ENCODE peak calls at places on chromosomes 1 and 21, in nine cellular contexts. Z is AG04450; R is fibroblast of pulmonary artery; T is mammary epithelial cell; W is pancreas; X is neural crest cell; D is CD4-positive, alpha-beta T cell; E is omental fat pad; Q is K562. C is an unnamed sample.

GRCh38 chr1:245984390-245985155 is 522.5 kb downstream of the SMYD3 start:
- DNase-seq in Q (no peak), T (no peak), R (no peak), W (no peak), X (no peak), Z (no peak), D (no peak), E (no peak), C (no peak)

GRCh38 chr1:232629250-232630046 is 485 bp downstream of the SIPA1L2 start:
- DNase-seq in T (peak; percentile 32), Q (no peak), Z (no peak), D (peak; percentile 5), E (no peak), R (peak; percentile 9), W (peak; percentile 25), X (peak; percentile 32), C (no peak)

GRCh38 chr1:50894340-50894739 is 65.7 kb downstream of the FAF1 start:
- DNase-seq in R (no peak), Q (peak; percentile 4), T (no peak), D (no peak), X (no peak), E (no peak), Z (no peak), W (no peak), C (no peak)

GRCh38 chr21:37675202-37675801 is 241.0 kb downstream of the KCNJ6 start:
- DNase-seq in Q (peak; percentile 80), X (peak; percentile 78), W (peak; percentile 64), R (peak; percentile 59), T (no peak), Z (no peak), D (peak; percentile 41), E (no peak), C (peak; percentile 37)

GRCh38 chr21:41923641-41924342 is 30.0 kb downstream of the C2CD2 start:
- DNase-seq in E (no peak), Q (no peak), X (no peak), W (no peak), T (no peak), Z (no peak), D (no peak), R (peak; percentile 37), C (no peak)

GRCh38 chr1:118147542-118147941 is 37.5 kb downstream of the SPAG17 start:
- DNase-seq in R (peak; percentile 63), D (no peak), Q (no peak), E (no peak), X (no peak), T (peak; percentile 82), W (no peak), Z (peak; percentile 66), C (no peak)

GRCh38 chr1:151867785-151868403 is 14.4 kb upstream of the THEM5 start:
- DNase-seq in R (peak; percentile 94), Z (no peak), E (no peak), X (no peak), D (no peak), T (peak; percentile 83), W (no peak), Q (no peak), C (no peak)

GRCh38 chr1:102970496-102971078 is 137.7 kb downstream of the COL11A1 start:
- DNase-seq in D (no peak), Q (peak; percentile 9), T (peak; percentile 37), W (no peak), Z (peak; percentile 39), X (peak; percentile 7), R (peak; percentile 86), E (no peak), C (no peak)

GRCh38 chr1:208265525-208265924 is 21.3 kb upstream of the PLXNA2 start:
- DNase-seq in X (no peak), R (no peak), D (no peak), Q (no peak), W (no peak), Z (no peak), T (no peak), E (no peak), C (no peak)

GRCh38 chr1:46822248-46822826 is 23.5 kb downstream of the CYP4B1 start:
- DNase-seq in D (no peak), X (no peak), E (no peak), T (no peak), W (no peak), Q (no peak), Z (no peak), R (no peak), C (no peak)

GRCh38 chr1:9229549-9229948 is 5.0 kb upstream of the H6PD start:
- DNase-seq in D (no peak), Q (no peak), W (no peak), X (no peak), R (no peak), E (no peak), T (no peak), Z (no peak), C (no peak)

DNA sequence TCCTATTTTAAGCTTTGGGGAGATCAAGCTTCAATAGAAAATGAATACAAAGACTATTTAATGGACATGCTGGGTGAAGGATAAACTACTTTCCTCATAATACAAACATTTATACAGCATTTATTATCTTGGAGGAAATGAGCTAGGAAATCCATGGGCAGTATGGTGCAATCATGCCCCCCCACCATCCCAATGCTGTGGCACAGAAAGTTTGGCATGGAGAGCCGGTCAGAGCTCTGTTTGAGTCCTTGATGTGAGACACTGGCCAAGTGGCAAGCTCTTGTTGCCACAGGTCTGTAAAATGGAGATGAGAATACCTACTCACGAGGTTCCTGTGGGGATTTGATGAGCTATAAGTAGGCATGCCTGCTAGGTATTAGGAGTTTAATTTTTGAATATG is 120.6 kb downstream of the MAB21L3 start:
- DNase-seq in D (no peak), X (no peak), Q (no peak), R (no peak), W (no peak), T (no peak), Z (no peak), E (no peak), C (no peak)
- TF ChIP-seq CTCF in D (no peak), X (no peak), Q (no peak), R (no peak), W (no peak), T (no peak), Z (no peak), E (no peak), C (no peak)

GRCh38 chr1:44521378-44522080 is 116.5 kb downstream of the RNF220 start:
- DNase-seq in D (no peak), X (no peak), R (no peak), Z (no peak), T (no peak), E (no peak), Q (peak; percentile 71), W (no peak), C (no peak)

GRCh38 chr1:44523747-44524146 is 118.7 kb downstream of the RNF220 start:
- DNase-seq in Q (no peak), R (no peak), Z (no peak), E (no peak), T (no peak), X (no peak), D (no peak), W (no peak), C (no peak)

GRCh38 chr1:44526295-44527073 is 121.4 kb downstream of the RNF220 start:
- DNase-seq in D (no peak), E (no peak), X (no peak), Q (peak; percentile 57), R (no peak), W (no peak), T (no peak), Z (no peak), C (no peak)

GRCh38 chr1:44524180-44524579 is 119.1 kb downstream of the RNF220 start:
- DNase-seq in W (no peak), D (no peak), T (no peak), R (no peak), X (peak; percentile 34), Z (no peak), E (no peak), Q (no peak), C (no peak)

DNA sequence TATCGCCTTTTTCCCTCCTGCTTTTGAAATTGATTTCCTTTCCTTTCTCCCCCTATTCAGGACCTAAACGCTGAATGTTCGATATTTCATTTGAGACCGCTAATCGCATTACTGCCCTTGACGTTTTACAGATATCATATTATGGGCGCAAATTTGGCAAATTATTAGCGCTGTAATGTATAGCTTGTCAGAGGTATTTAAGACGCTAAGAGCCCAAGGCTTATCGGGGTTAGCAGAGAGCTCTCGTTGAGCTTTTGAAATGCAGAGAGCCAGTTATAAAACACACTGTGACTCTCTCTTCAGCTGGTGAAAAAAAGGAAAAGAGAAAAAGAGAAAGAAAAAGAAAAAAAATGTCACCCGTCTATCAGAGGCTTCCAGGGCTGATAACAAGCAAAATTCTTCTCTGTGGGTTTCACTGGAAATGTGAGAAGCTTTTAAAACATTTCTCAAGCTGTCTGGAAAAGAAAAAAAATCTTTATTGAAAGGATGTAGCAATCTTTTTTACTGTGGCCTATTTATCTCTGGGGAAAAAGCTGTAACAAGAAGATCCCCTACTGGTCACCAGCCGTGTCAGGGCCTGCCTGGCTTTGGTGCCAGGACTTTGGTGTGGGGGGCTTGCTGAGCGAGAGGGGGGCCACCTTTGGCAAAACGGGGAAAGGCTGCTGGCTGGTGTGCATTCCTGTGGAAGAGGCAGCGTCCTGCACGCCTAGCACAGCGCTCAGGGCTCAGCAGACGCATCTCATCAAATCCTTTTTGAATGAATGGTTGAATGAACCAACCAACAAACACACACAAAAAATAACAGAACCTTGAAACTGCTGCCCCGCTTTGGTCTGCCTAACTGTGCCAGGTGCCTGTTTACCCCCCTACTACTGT is 119.8 kb downstream of the RNF220 start:
- DNase-seq in D (no peak), W (no peak), E (no peak), T (no peak), X (no peak), Q (no peak), R (no peak), Z (no peak), C (no peak)
- TF ChIP-seq CTCF in D (no peak), W (no peak), E (no peak), T (no peak), X (no peak), Q (no peak), R (no peak), Z (no peak), C (no peak)

DNA sequence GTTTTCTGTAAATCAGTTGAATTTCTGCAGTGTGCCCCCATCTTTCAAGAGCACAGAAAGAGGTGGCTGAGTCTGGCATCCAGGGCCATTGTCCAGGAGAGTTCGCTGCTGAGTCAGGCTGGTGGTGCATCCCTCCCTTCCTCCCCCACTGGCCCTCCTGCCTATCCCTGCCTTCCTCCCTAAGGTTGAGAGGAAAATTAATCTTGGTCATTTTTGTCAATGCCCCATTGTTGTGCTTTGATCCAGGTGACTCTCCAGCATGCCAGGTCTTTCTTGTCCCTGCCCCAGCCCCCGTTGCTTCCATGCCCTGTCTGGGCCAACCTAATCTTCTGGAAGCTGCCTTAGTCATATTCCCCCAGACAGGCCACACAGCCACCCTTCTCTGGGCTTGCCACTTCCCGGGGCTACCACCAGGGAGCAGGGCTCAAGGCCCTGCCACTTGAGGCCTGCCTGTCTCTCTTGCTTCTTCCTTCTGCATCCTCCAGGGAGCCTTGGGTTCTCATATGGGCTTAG is 26.6 kb downstream of the PROK1 start:
- DNase-seq in Q (no peak), T (no peak), R (no peak), E (no peak), W (no peak), D (no peak), X (no peak), Z (no peak), C (no peak)
- TF ChIP-seq CTCF in Q (peak; percentile 7), T (peak; percentile 58), R (peak; percentile 25), E (no peak), W (no peak), D (no peak), X (peak; percentile 40), Z (no peak), C (no peak)

DNA sequence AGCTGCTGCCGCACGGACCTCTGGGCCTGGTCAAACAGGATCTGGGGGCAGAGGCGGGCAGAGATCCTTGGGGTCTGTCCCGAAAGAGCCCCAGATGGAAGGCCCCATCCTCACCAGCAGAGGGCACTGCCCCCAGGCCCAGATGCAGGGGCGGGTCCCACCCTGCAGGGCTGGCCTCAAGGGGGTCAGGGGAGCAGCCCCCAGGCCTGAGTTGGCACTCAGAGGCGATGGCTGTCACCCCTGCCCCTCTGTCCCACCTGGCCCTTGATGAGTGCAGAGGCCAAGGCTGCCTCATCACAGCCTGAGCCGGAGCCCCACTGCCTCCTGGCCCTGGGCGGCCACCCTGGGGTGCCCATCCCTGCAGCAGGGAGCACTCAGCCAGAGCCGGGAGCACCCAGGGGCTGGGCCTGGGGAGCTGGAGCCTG is 5.7 kb downstream of the ACAP3 start:
- DNase-seq in W (no peak), E (no peak), Z (no peak), Q (no peak), R (no peak), X (no peak), D (no peak), T (no peak), C (no peak)
- TF ChIP-seq CTCF in W (peak; percentile 16), E (no peak), Z (peak; percentile 45), Q (peak; percentile 66), R (peak; percentile 47), X (peak; percentile 53), D (peak; percentile 23), T (peak; percentile 11), C (peak; percentile 26)